ENCODE peak calls at places on chromosomes 6 and 20, in five cellular contexts. Z is breast epithelium; C is naive thymus-derived CD4-positive, alpha-beta T cell; I is tibial artery; K is mesenchymal stem cell. P is an unnamed sample.

GRCh38 chr20:51712501-51713212 is 55.5 kb downstream of the ATP9A start:
- DNase-seq in Z (no peak), C (no peak), I (no peak), K (peak; percentile 30), P (no peak)

GRCh38 chr6:12138936-12139335 is 126.8 kb downstream of the HIVEP1 start:
- DNase-seq in Z (no peak), C (no peak), I (no peak), K (no peak), P (no peak)

GRCh38 chr20:25286917-25287316 is 39.0 kb downstream of the PYGB start:
- DNase-seq in Z (peak; percentile 30), C (no peak), I (no peak), K (no peak), P (no peak)

GRCh38 chr6:121559611-121560269 is 124.3 kb downstream of the GJA1 start:
- DNase-seq in Z (no peak), C (no peak), I (no peak), K (no peak), P (no peak)

GRCh38 chr20:19658137-19658536 is 99.9 kb upstream of the RIN2 start:
- DNase-seq in Z (no peak), C (no peak), I (peak; percentile 23), K (no peak), P (no peak)

GRCh38 chr20:24681634-24682495 is 212.4 kb downstream of the SYNDIG1 start:
- DNase-seq in Z (peak; percentile 38), C (no peak), I (no peak), K (no peak), P (no peak)

GRCh38 chr20:23111307-23111943 is 25.3 kb upstream of the CD93 start:
- DNase-seq in Z (no peak), C (no peak), I (no peak), K (no peak), P (no peak)

GRCh38 chr6:155171747-155172191 is 92.0 kb upstream of the CLDN20 start:
- DNase-seq in Z (no peak), C (no peak), I (no peak), K (peak; percentile 30), P (no peak)

GRCh38 chr20:32621914-32622584 is 36.9 kb upstream of the NOL4L start:
- DNase-seq in Z (no peak), C (no peak), I (no peak), K (no peak), P (no peak)

GRCh38 chr6:31829633-31830492 is 2.3 kb downstream of the HSPA1B start:
- DNase-seq in Z (no peak), C (peak; percentile 48), I (no peak), K (peak; percentile 74), P (no peak)

GRCh38 chr20:1324598-1325172 is 4.3 kb downstream of the SDCBP2 start:
- DNase-seq in Z (no peak), C (no peak), I (no peak), K (peak; percentile 93), P (no peak)

GRCh38 chr6:33428219-33428890 is 8.5 kb downstream of the SYNGAP1 start:
- DNase-seq in Z (no peak), C (no peak), I (no peak), K (peak; percentile 65), P (no peak)

GRCh38 chr6:78157606-78158005 is 504.8 kb downstream of the MEI4 start:
- DNase-seq in Z (no peak), C (no peak), I (no peak), K (no peak), P (no peak)

GRCh38 chr20:46523696-46524328 is 10.5 kb upstream of the ZNF334 start:
- DNase-seq in Z (no peak), C (no peak), I (no peak), K (peak; percentile 5), P (no peak)

GRCh38 chr20:21251278-21251677 is 51.9 kb upstream of the XRN2 start:
- DNase-seq in Z (no peak), C (no peak), I (no peak), K (no peak), P (no peak)

GRCh38 chr20:46987001-46987400 is 92.4 kb downstream of the EYA2 start:
- DNase-seq in Z (no peak), C (no peak), I (no peak), K (no peak), P (no peak)

GRCh38 chr20:63641146-63641791 is 12.0 kb downstream of the STMN3 start:
- DNase-seq in Z (no peak), C (peak; percentile 63), I (no peak), K (peak; percentile 60), P (no peak)

GRCh38 chr6:75480425-75480824 is 13.2 kb downstream of the FILIP1 start:
- DNase-seq in Z (no peak), C (no peak), I (no peak), K (peak; percentile 46), P (no peak)

GRCh38 chr20:8854566-8854965 is 214.3 kb upstream of the PLCB4 start:
- DNase-seq in Z (no peak), C (no peak), I (peak; percentile 34), K (peak; percentile 62), P (no peak)

DNA sequence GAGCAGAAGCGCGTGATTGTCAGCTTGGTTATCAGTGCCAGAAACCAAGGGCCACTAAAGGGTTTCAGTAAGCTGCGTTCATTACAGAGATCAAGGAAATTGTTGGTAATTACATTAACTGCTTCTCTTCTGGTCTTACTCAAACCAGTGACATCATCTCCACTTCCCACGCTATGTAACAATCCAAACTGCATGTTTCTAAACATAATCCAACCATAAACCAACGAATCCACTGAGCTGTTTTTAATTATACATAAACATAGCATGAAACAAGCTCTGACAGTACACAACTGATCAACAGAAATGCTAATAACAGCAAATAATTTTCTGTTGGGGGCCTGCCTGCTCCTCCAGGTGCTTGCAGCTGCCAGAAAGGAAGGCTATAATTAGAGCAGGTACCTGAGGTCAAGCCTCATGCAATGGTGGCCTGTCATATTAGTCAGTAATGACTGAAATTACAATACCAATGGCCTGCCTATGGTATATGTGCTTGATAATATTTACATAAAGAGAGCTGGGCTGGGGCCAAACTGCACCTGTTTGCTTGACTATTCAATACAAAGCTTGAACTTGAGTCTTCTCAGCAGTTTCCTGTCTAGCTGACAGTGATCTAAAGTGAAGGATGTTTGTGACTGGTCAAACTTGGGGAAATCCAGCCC is 40.1 kb downstream of the ILRUN start:
- DNase-seq in Z (no peak), C (no peak), I (no peak), K (peak; percentile 97), P (no peak)
- H3K4me1 ChIP-seq in Z (peaks cover 17% of the 10 kb centered on the region), C (peaks cover 8% of the 10 kb centered on the region), I (peaks cover 32% of the 10 kb centered on the region), K (peaks cover 3% of the 10 kb centered on the region), P (peaks cover 32% of the 10 kb centered on the region)

DNA sequence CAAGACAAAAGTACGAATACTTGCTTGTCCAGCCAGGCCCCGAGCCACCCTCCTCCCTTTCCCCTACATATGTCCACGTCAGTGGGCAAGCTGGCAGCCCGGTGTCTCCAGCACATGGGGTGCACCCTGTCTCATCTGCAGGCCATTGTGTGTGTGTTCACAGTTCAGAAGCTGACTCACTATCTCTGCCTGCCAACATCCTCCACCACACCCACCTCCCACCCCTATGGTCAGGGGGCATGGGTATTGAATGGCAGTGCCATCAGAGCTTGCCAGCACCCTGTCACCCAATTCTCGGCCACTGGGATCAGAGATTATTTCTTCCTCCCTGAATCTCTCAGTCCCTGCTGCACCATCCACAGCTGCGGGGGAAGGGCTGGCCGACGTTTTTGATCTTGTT is 195.7 kb downstream of the FARS2 start:
- DNase-seq in Z (no peak), C (no peak), I (no peak), K (no peak), P (no peak)
- H3K4me3 ChIP-seq in Z (no peak overlapping the region), C (no peak overlapping the region), I (no peak overlapping the region), K (no peak overlapping the region), P (no peak overlapping the region)

GRCh38 chr20:58994390-58995159 is 12.5 kb downstream of the CTSZ start:
- DNase-seq in Z (no peak), C (no peak), I (no peak), K (no peak), P (no peak)

GRCh38 chr20:58993332-58994248 is 12.5 kb downstream of the NELFCD start:
- DNase-seq in Z (no peak), C (no peak), I (no peak), K (no peak), P (no peak)

GRCh38 chr20:58991720-58992119 is 10.7 kb downstream of the NELFCD start:
- DNase-seq in Z (no peak), C (no peak), I (no peak), K (no peak), P (no peak)

GRCh38 chr20:58990651-58991445 is 9.8 kb downstream of the NELFCD start:
- DNase-seq in Z (no peak), C (no peak), I (no peak), K (no peak), P (no peak)

DNA sequence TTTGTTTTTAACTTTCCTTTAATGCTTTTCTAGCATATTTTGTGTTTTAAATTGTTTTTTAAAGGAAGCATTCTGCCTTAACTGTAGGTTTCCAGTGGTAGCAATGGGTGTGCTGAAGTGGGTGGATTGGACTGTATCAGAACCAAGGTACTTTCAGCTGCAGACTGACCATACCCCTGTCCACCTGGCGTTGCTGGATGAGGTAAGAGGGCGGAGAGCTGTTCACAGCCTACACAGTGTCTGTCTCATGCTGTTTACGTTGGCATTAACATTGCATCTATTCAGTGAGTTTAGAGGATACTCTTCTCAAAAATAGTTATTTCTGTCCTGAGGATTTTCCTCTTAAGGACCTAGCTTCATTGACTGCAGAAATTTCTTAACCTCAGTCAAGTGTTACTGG is 11.9 kb downstream of the NELFCD start:
- DNase-seq in Z (no peak), C (no peak), I (no peak), K (no peak), P (no peak)
- H3K27ac ChIP-seq in Z (no peak overlapping the region), C (no peak overlapping the region), I (no peak overlapping the region), K (no peak overlapping the region), P (no peak overlapping the region)

DNA sequence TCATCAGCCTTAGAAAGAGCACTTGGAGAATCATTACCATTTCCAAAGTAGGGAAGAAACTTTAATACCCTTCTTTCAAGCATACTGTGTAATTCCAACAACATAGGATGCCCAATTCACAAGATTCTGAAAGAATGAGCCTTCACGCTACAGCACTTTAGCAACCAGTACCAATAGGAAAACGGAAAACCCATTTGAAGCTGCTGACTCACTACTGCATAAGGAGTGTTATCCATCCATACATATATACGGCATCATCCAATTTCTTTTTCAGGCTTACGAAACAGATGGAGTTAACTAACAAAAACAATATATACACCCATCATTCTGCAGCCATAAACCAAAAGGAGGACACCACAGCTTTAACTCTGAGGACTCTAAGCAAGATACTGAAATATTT is 25.0 kb downstream of the FYN start:
- DNase-seq in Z (no peak), C (no peak), I (no peak), K (no peak), P (no peak)
- H3K4me1 ChIP-seq in Z (no peaks in the 10 kb centered on the region), C (peaks cover 97% of the 10 kb centered on the region), I (no peaks in the 10 kb centered on the region), K (peaks cover 21% of the 10 kb centered on the region), P (peaks cover 77% of the 10 kb centered on the region)

GRCh38 chr6:109515781-109516409 is 32.9 kb upstream of the ZBTB24 start:
- DNase-seq in Z (no peak), C (peak; percentile 13), I (no peak), K (no peak), P (no peak)
- H3K4me3 ChIP-seq in Z (no peak overlapping the region), C (peak overlapping the region; percentile 61), I (no peak overlapping the region), K (no peak overlapping the region), P (no peak overlapping the region)

DNA sequence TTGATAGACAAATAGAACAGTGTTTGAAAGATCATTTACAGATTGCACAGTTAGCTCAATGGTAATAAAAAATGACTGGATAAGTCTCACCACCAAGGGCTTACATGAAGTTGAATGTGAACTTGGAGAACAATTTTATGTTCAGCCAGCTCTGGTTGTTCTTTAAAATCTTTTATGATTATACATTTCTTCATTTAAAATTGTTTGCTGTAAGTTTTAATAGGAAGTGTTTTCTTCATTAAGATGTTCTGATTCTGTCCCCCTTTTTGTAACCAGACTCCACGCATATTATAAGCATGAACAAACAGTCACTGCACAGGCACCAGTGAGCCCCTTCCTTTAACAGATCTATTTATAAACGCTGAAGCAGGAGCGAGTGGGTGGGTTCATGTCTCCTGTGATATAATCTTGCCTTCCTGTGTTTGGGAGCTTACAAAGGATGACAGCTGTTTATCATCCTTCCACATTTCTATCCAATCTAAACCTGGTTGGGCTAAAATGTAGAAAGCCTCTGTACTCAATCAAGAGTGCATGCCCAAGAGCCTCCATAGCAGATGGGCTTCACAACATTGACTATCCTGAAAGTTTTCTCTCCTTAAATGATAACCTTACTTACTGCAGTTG is 299.3 kb downstream of the PRL start:
- DNase-seq in Z (no peak), C (no peak), I (no peak), K (peak; percentile 42), P (no peak)
- H3K27ac ChIP-seq in Z (peak overlapping the region; percentile 14), C (no peak overlapping the region), I (no peak overlapping the region), K (no peak overlapping the region), P (no peak overlapping the region)

P was measured in esophagus squamous epithelium.